ENCODE peak calls at places on chromosomes 12 and 14, in four cellular contexts. U is mesendoderm, E is left ventricle myocardium inferior, B is D341Med. O is an unnamed sample.

GRCh38 chr12:65958456-65958855 is 134.2 kb downstream of the HMGA2 start:
- DNase-seq in U (peak), E (no peak), B (no peak), O (no peak)

GRCh38 chr12:34352098-34352497 is 329.8 kb downstream of the ALG10 start:
- DNase-seq in U (no peak), E (no peak), B (no peak), O (no peak)

GRCh38 chr14:73763396-73763795 is 49.2 kb upstream of the PNMA1 start:
- DNase-seq in U (no peak), E (no peak), B (no peak), O (no peak)

GRCh38 chr12:89709994-89710872 is 1.6 kb upstream of the ATP2B1 start:
- DNase-seq in U (no peak), E (peak), B (no peak), O (peak)

GRCh38 chr14:94761999-94762377 is 7.9 kb downstream of the GSC start:
- DNase-seq in U (peak), E (no peak), B (no peak), O (no peak)

GRCh38 chr12:95074766-95075165 is 1.3 kb upstream of the NR2C1 start:
- DNase-seq in U (no peak), E (no peak), B (no peak), O (no peak)

GRCh38 chr12:12195516-12195915 is 71.3 kb downstream of the LRP6 start:
- DNase-seq in U (no peak), E (no peak), B (no peak), O (no peak)

GRCh38 chr12:129753596-129753995 is 150.2 kb downstream of the TMEM132D start:
- DNase-seq in U (peak), E (no peak), B (no peak), O (no peak)

GRCh38 chr12:52126050-52126604 is 46.6 kb downstream of the SMIM41 start:
- DNase-seq in U (no peak), E (no peak), B (peak), O (no peak)

GRCh38 chr14:96194262-96194656 is 10.4 kb upstream of the BDKRB2 start:
- DNase-seq in U (no peak), E (no peak), B (no peak), O (no peak)

GRCh38 chr12:67428431-67428830 is 159.3 kb downstream of the CAND1 start:
- DNase-seq in U (no peak), E (no peak), B (no peak), O (no peak)

GRCh38 chr14:99685061-99685995 is 1.2 kb downstream of the CYP46A1 start:
- DNase-seq in U (peak), E (no peak), B (peak), O (no peak)

GRCh38 chr12:124509676-124510300 is 57.6 kb downstream of the NCOR2 start:
- DNase-seq in U (peak), E (peak), B (no peak), O (no peak)

GRCh38 chr14:99792551-99793212 is 531 bp upstream of the EML1 start:
- DNase-seq in U (peak), E (peak), B (no peak), O (no peak)

GRCh38 chr14:25009891-25010290 is 40.1 kb downstream of the STXBP6 start:
- DNase-seq in U (peak), E (no peak), B (no peak), O (no peak)

GRCh38 chr12:125856366-125856765 is 791.1 kb downstream of the AACS start:
- DNase-seq in U (no peak), E (no peak), B (no peak), O (no peak)

GRCh38 chr12:54394281-54394719 is 9.8 kb upstream of the ZNF385A start:
- DNase-seq in U (peak), E (no peak), B (peak), O (no peak)

GRCh38 chr12:16950041-16950677 is 344.2 kb upstream of the LMO3 start:
- DNase-seq in U (peak), E (no peak), B (peak), O (no peak)

GRCh38 chr12:48671231-48671856 is 10.7 kb downstream of the KANSL2 start:
- DNase-seq in U (no peak), E (no peak), B (no peak), O (no peak)

GRCh38 chr14:65939184-65939583 is 526.7 kb downstream of the FUT8 start:
- DNase-seq in U (no peak), E (no peak), B (no peak), O (no peak)

GRCh38 chr14:35261774-35262173 is 30.4 kb upstream of the PSMA6 start:
- DNase-seq in U (peak), E (no peak), B (no peak), O (no peak)

GRCh38 chr12:40691913-40692616 is at the start of gene CNTN1:
- DNase-seq in U (peak), E (peak), B (peak), O (no peak)